ENCODE peak calls at places on chromosome X, in nine cellular contexts. V is ascending aorta, X is psoas muscle, Q is WERI-Rb-1, L is fibroblast of the aortic adventitia, G is prostate gland, J is pancreas, W is foreskin fibroblast, A is lower lobe of right lung. E is an unnamed sample.

GRCh38 chrX:50770702-50771101 is 43.3 kb downstream of the SHROOM4 start:
- DNase-seq in V (no peak), X (no peak), Q (no peak), L (no peak), G (peak), J (peak), W (no peak), A (peak), E (no peak)

GRCh38 chrX:101682723-101683122 is 23.1 kb upstream of the ARMCX2 start:
- DNase-seq in V (no peak), X (no peak), Q (no peak), L (no peak), G (no peak), J (no peak), W (peak), A (no peak), E (no peak)

GRCh38 chrX:44874481-44875184 is 1.6 kb downstream of the KDM6A start:
- DNase-seq in V (no peak), X (no peak), Q (peak), L (peak), G (peak), J (no peak), W (peak), A (no peak), E (no peak)

GRCh38 chrX:108088511-108088910 is 2.8 kb downstream of the PSMD10 start:
- DNase-seq in V (no peak), X (no peak), Q (no peak), L (no peak), G (no peak), J (no peak), W (no peak), A (no peak), E (no peak)

GRCh38 chrX:10636337-10636736 is 16.0 kb upstream of the MID1 start:
- DNase-seq in V (no peak), X (no peak), Q (peak), L (peak), G (no peak), J (no peak), W (peak), A (no peak), E (no peak)

GRCh38 chrX:69503228-69503834 is 795 bp upstream of the NALF2 start:
- DNase-seq in V (no peak), X (no peak), Q (peak), L (no peak), G (peak), J (peak), W (no peak), A (no peak), E (no peak)

GRCh38 chrX:120463241-120463640 is 5.9 kb downstream of the LAMP2 start:
- DNase-seq in V (no peak), X (no peak), Q (no peak), L (peak), G (peak), J (no peak), W (peak), A (no peak), E (no peak)

GRCh38 chrX:51144828-51145442 is 187.7 kb upstream of the NUDT10 start:
- DNase-seq in V (no peak), X (no peak), Q (peak), L (peak), G (peak), J (no peak), W (peak), A (no peak), E (peak)

GRCh38 chrX:1534321-1535168 is 2.4 kb downstream of the P2RY8 start:
- DNase-seq in V (no peak), X (no peak), Q (peak), L (no peak), G (no peak), J (no peak), W (no peak), A (no peak), E (no peak)

GRCh38 chrX:103773445-103773844 is 3.2 kb upstream of the PLP1 start:
- DNase-seq in V (no peak), X (no peak), Q (no peak), L (no peak), G (no peak), J (no peak), W (no peak), A (no peak), E (no peak)

GRCh38 chrX:130799393-130799792 is 103.6 kb downstream of the ENOX2 start:
- DNase-seq in V (no peak), X (no peak), Q (no peak), L (peak), G (no peak), J (no peak), W (peak), A (no peak), E (no peak)

GRCh38 chrX:42748067-42748850 is 29.7 kb downstream of the PPP1R2C start:
- DNase-seq in V (no peak), X (no peak), Q (no peak), L (peak), G (no peak), J (no peak), W (peak), A (no peak), E (no peak)

GRCh38 chrX:143669395-143669794 is 33.5 kb upstream of the SLITRK4 start:
- DNase-seq in V (no peak), X (no peak), Q (no peak), L (no peak), G (no peak), J (no peak), W (no peak), A (no peak), E (peak)

GRCh38 chrX:135273162-135273561 is 21.3 kb downstream of the ETDA start:
- DNase-seq in V (no peak), X (no peak), Q (no peak), L (no peak), G (no peak), J (no peak), W (no peak), A (no peak), E (no peak)

GRCh38 chrX:70592091-70592490 is 147.5 kb downstream of the DLG3 start:
- DNase-seq in V (no peak), X (no peak), Q (no peak), L (peak), G (no peak), J (no peak), W (peak), A (no peak), E (no peak)

GRCh38 chrX:75181721-75182120 is 25.6 kb upstream of the ABCB7 start:
- DNase-seq in V (no peak), X (no peak), Q (no peak), L (peak), G (no peak), J (no peak), W (peak), A (no peak), E (no peak)

GRCh38 chrX:129748265-129748664 is 9.5 kb downstream of the XPNPEP2 start:
- DNase-seq in V (no peak), X (peak), Q (no peak), L (peak), G (no peak), J (no peak), W (peak), A (no peak), E (no peak)

GRCh38 chrX:130351567-130351966 is 11.8 kb downstream of the SLC25A14 start:
- DNase-seq in V (no peak), X (no peak), Q (no peak), L (no peak), G (no peak), J (no peak), W (no peak), A (no peak), E (no peak)

GRCh38 chrX:129493643-129494042 is 29.6 kb downstream of the SMARCA1 start:
- DNase-seq in V (no peak), X (no peak), Q (no peak), L (peak), G (no peak), J (no peak), W (peak), A (no peak), E (no peak)

GRCh38 chrX:55908685-55909212 is 191.2 kb downstream of the RRAGB start:
- DNase-seq in V (no peak), X (no peak), Q (no peak), L (no peak), G (peak), J (no peak), W (peak), A (no peak), E (peak)

GRCh38 chrX:133081990-133082389 is 14.9 kb downstream of the USP26 start:
- DNase-seq in V (no peak), X (no peak), Q (no peak), L (no peak), G (no peak), J (no peak), W (no peak), A (no peak), E (peak)

GRCh38 chrX:155179343-155179997 is 36.8 kb upstream of the VBP1 start:
- DNase-seq in V (no peak), X (no peak), Q (no peak), L (peak), G (no peak), J (no peak), W (no peak), A (no peak), E (no peak)

GRCh38 chrX:100512471-100512870 is 72.3 kb upstream of the TNMD start:
- DNase-seq in V (no peak), X (no peak), Q (no peak), L (peak), G (no peak), J (no peak), W (peak), A (no peak), E (no peak)

GRCh38 chrX:4588056-4588455 is 874.6 kb upstream of the PRKX start:
- DNase-seq in V (no peak), X (no peak), Q (no peak), L (no peak), G (no peak), J (no peak), W (no peak), A (no peak), E (no peak)

GRCh38 chrX:129653985-129654651 is 638 bp downstream of the APLN start:
- DNase-seq in V (no peak), X (no peak), Q (peak), L (no peak), G (no peak), J (no peak), W (no peak), A (no peak), E (no peak)

GRCh38 chrX:41198410-41198809 is 113.2 kb downstream of the USP9X start:
- DNase-seq in V (no peak), X (no peak), Q (no peak), L (no peak), G (peak), J (no peak), W (no peak), A (no peak), E (no peak)
- H3K4me3 ChIP-seq in V (no peak), X (no peak), Q (no peak), L (no peak), G (no peak), J (no peak), W (no peak), A (no peak), E (no peak)

GRCh38 chrX:47361538-47362511 is 8.6 kb upstream of the ZNF157 start:
- DNase-seq in V (peak), X (peak), Q (peak), L (peak), G (peak), J (peak), W (peak), A (peak), E (peak)
- H3K4me3 ChIP-seq in V (peak), X (peak), Q (peak), L (peak), G (no peak), J (no peak), W (peak), A (peak), E (peak)

DNA sequence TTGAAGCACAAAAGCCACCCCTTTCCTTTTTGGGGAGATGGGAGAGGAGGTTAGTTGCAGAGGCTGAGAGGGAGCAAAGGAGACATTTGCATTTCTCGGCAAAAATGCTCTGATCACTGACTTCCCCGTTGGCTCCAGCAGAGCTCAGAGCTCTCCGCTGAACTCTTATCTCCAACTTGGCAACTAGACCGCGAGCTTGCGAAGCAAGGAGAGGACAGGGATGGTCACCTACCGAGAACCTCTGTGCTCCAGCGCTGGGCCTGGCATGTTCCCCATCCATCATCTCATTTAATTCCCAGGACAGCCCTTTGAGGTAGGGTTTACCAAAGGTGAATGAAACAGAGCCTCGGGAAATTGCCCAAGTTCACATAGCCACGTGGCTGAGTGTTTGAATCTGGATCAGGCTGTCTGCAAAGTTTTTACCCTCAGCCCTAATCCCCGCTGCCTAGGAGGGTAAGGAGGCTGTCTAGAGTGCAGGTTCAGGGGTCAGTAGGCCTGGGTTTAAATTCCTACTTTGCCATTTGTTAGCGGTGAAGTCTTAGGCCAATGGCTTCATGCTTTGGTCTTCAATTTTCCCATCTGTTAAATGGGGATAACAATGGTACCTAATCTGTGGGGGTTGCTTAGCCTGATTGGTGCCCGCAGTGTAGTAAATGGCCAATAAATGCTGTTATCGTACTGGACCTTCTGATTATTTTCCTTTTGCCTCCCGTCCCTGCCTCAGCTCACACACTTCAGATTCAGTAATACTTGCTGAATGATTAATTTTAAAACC is 3.8 kb upstream of the CITED1 start:
- DNase-seq in V (no peak), X (no peak), Q (peak), L (peak), G (no peak), J (no peak), W (no peak), A (no peak), E (no peak)
- H3K4me3 ChIP-seq in V (peak), X (peak), Q (peak), L (peak), G (no peak), J (peak), W (peak), A (peak), E (peak)

GRCh38 chrX:32448320-32448719 is 763.0 kb downstream of the DMD start:
- DNase-seq in V (no peak), X (no peak), Q (no peak), L (no peak), G (no peak), J (no peak), W (no peak), A (no peak), E (peak)
- H3K4me3 ChIP-seq in V (no peak), X (no peak), Q (no peak), L (no peak), G (no peak), J (no peak), W (no peak), A (no peak), E (no peak)

DNA sequence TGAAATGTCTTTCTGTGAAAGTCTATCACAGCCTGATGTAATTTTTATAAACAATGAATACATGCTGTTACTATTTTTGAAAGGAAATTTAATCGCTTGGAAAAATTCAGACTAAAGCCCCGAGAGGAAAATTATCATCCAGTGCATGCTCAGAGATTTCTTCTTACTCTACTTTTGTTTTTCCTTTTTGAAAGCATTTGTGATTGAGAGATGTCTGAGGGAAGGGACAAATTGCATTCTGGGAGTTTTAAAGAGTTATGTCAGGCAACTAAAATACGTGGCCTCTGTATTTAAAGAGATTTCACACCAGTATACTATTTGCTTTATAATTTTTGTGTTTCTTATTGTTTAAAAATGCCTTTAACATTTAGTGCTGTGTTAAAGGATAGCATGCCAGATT is 1.4 kb upstream of the ZFX start:
- DNase-seq in V (no peak), X (no peak), Q (no peak), L (no peak), G (no peak), J (no peak), W (no peak), A (no peak), E (no peak)
- H3K4me3 ChIP-seq in V (peak), X (peak), Q (peak), L (no peak), G (no peak), J (no peak), W (peak), A (peak), E (peak)

GRCh38 chrX:39821011-39821708 is 276.6 kb downstream of the BCOR start:
- DNase-seq in V (no peak), X (peak), Q (peak), L (no peak), G (no peak), J (peak), W (peak), A (no peak), E (no peak)
- H3K4me3 ChIP-seq in V (peak), X (peak), Q (peak), L (peak), G (peak), J (peak), W (peak), A (peak), E (no peak)

GRCh38 chrX:9612146-9612505 is 147.3 kb downstream of the TBL1X start:
- DNase-seq in V (no peak), X (no peak), Q (no peak), L (no peak), G (no peak), J (no peak), W (no peak), A (no peak), E (no peak)
- H3K4me3 ChIP-seq in V (no peak), X (no peak), Q (no peak), L (no peak), G (no peak), J (no peak), W (no peak), A (no peak), E (no peak)